ENCODE peak calls at places on chromosomes 4 and X, in eight cellular contexts. X is adrenal gland; C is CD4-positive, alpha-beta T cell; T is lower leg skin; Q is brain microvascular endothelial cell; K is tibial nerve; O is hepatocyte; L is WERI-Rb-1. E is an unnamed sample.

GRCh38 chr4:154743683-154744340 is at the start of gene LRAT:
- DNase-seq in X (peak), C (peak), T (no peak), Q (no peak), K (no peak), O (peak), L (peak), E (no peak)

GRCh38 chr4:154714339-154715040 is 29.3 kb upstream of the LRAT start:
- DNase-seq in X (no peak), C (no peak), T (no peak), Q (no peak), K (no peak), O (no peak), L (no peak), E (no peak)

GRCh38 chr4:3785292-3785565 is 19.0 kb downstream of the ADRA2C start:
- DNase-seq in X (no peak), C (no peak), T (no peak), Q (no peak), K (no peak), O (no peak), L (no peak), E (no peak)

GRCh38 chrX:100695991-100696390 is 35.9 kb downstream of the SYTL4 start:
- DNase-seq in X (no peak), C (no peak), T (no peak), Q (no peak), K (no peak), O (no peak), L (no peak), E (peak)

GRCh38 chr4:21469438-21470032 is 479.0 kb downstream of the KCNIP4 start:
- DNase-seq in X (no peak), C (no peak), T (no peak), Q (peak), K (no peak), O (peak), L (no peak), E (peak)

GRCh38 chr4:993111-994029 is at the start of gene SLC26A1:
- DNase-seq in X (peak), C (no peak), T (no peak), Q (no peak), K (no peak), O (peak), L (peak), E (no peak)

GRCh38 chr4:188960411-188961093 is 821.3 kb downstream of the TRIML1 start:
- DNase-seq in X (no peak), C (no peak), T (no peak), Q (peak), K (no peak), O (no peak), L (no peak), E (no peak)

GRCh38 chrX:23854122-23854521 is 53.6 kb downstream of the APOO start:
- DNase-seq in X (no peak), C (no peak), T (no peak), Q (no peak), K (no peak), O (no peak), L (no peak), E (no peak)

GRCh38 chr4:114588305-114588704 is 10.3 kb upstream of the UGT8 start:
- DNase-seq in X (no peak), C (no peak), T (no peak), Q (no peak), K (no peak), O (no peak), L (no peak), E (no peak)

DNA sequence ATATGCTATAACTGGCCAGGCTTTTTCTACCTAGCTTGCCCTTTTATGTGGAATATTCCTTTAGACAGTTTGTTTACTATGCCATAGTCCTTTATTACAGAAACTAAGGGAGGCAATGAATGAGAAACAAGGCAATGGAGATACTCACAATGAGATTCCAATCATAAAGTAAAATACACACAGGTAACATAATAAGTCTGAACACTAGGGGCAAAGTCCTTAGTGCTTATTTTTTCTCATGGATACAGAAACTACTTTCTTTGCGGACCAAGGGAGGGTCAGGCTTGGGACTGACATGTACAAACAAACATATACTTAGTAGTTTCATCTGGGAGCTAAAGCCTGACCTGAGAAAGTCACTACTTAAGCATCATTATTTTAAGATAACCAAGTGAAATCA is 16.0 kb upstream of the UGT8 start:
- DNase-seq in X (no peak), C (no peak), T (no peak), Q (no peak), K (no peak), O (no peak), L (no peak), E (no peak)
- TF ChIP-seq CTCF in X (no peak), C (no peak), T (no peak), Q (peak), K (no peak), O (no peak), L (no peak), E (no peak)

GRCh38 chr4:102344520-102344954 is 745 bp downstream of the SLC39A8 start:
- DNase-seq in X (peak), C (peak), T (peak), Q (peak), K (no peak), O (peak), L (peak), E (peak)

GRCh38 chr4:102348701-102349100 is 3.4 kb upstream of the SLC39A8 start:
- DNase-seq in X (no peak), C (no peak), T (no peak), Q (no peak), K (no peak), O (no peak), L (no peak), E (no peak)

GRCh38 chr4:102344955-102345794 is at the start of gene SLC39A8:
- DNase-seq in X (peak), C (peak), T (peak), Q (peak), K (peak), O (peak), L (peak), E (peak)

GRCh38 chr4:102343964-102344519 is 1.2 kb downstream of the SLC39A8 start:
- DNase-seq in X (no peak), C (no peak), T (no peak), Q (no peak), K (no peak), O (peak), L (no peak), E (peak)

GRCh38 chr4:102345795-102346100 is 466 bp upstream of the SLC39A8 start:
- DNase-seq in X (no peak), C (no peak), T (no peak), Q (no peak), K (no peak), O (no peak), L (no peak), E (no peak)
- TF ChIP-seq CTCF in X (no peak), C (no peak), T (no peak), Q (no peak), K (no peak), O (no peak), L (no peak), E (no peak)

DNA sequence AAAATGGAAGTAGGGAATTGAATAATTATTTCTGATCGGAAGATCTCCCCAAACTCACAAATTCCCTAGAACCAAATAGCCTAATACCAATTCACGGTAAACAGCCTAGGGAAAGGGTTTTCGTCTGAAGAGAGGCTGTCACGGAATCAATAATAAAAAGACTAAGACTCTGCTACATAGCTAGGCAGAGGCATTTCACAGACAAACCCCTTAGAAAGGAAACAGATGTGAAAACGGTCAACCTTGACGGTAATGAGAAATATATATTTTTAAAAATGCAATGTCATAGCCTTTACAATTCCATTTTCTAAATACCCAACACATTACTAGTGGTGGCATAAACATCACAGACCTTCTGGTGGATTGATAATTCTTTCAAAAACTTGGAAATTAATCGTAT is 28.4 kb downstream of the PROM1 start:
- DNase-seq in X (no peak), C (no peak), T (no peak), Q (no peak), K (no peak), O (no peak), L (no peak), E (no peak)
- TF ChIP-seq CTCF in X (no peak), C (no peak), T (no peak), Q (no peak), K (no peak), O (no peak), L (no peak), E (no peak)

DNA sequence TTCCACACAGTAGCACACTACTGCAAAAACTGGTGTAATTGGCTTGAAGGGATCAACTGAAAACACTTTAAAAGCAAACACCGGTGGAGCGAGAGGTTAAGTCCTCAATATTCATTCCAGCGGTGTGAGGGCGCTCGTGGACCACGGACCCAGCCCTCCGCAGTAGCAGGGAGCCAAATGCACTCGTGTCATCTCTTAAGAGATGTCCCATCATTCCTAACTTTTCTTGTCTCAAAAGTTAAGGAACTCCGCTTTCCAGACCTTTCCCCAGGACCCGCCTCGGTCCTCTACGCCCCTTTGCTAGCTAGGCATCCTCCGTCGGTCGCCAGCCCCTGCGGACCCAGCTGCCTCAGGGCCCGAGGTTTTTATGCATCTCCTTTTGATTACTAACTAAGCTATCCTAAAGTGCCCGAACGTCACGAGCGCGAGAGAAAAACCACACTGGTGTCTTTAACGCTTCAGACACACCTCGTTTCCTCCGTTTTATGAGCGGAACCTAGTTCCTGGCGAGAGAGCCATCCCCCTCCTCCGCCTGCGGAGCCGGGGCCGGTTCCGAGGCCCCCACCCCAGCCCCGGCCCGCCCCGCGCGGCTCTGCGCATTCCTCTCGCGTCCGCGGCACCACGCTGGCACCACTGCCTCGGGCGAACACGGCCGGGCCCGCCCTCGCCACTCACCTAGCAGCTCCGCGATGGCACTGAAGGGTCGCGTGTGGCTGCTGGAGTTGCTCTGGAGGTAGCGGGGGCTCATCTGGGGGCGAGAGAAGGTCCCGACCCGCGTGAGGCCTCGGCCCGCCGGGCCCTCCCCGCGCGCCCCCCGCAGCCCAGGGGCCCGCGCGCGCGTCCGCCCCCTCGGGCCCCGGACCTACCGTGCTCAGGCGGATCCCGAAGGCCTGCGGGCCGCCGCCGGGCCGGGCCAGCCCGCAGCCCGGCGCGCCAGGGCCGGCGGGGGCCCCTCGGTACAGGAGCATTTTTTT is 723 bp downstream of the MORC4 start:
- DNase-seq in X (peak), C (peak), T (peak), Q (peak), K (peak), O (peak), L (peak), E (peak)
- TF ChIP-seq CTCF in X (peak), C (peak), T (no peak), Q (peak), K (peak), O (peak), L (peak), E (peak)

DNA sequence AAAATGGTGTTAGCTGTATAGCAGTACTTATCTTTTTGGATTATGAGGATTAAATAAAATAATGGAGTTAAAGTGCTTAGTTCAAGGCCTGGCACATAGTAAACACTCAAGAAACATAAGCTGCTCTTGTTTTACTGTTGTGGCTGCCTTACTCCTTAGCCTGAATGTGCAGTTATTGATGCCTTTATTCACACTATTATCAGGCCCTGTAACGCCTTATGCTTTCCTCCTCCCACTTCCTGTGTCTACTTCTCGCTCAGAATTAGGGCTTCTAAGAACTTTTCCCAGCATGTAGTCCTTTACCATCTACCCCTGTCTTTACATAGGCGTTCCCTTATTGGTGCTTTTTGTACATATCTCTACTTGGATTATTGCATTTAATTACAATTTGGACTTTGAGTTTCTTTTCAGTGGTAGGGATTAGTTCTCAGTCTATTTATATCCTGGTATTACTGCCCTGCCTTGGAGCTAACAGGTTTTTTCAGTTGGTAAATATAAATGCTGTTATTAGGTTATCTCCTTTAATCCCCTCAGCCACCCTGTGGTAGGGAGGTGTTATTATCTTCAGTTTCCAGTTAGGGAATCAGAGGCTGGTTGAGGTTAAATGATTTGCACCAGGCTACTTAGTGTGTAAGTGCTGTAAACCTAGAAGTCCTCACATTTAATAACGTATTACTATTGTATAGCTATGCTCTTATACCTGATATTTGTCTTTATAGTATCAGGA is 83.9 kb downstream of the RBPJ start:
- DNase-seq in X (no peak), C (no peak), T (no peak), Q (no peak), K (no peak), O (peak), L (peak), E (no peak)
- TF ChIP-seq CTCF in X (no peak), C (no peak), T (no peak), Q (peak), K (no peak), O (peak), L (peak), E (no peak)

E was measured in foreskin keratinocyte.